ENCODE peak calls at places on chromosomes 2 and 18, in four cellular contexts. One of them, this sample, is unnamed.

GRCh38 chr2:196601430-196602306 is 37.8 kb upstream of the CCDC150 start:
- DNase-seq in H1: no peak
- DNase-seq in SK-N-SH: peak
- DNase-seq in HL-60: no peak
- DNase-seq in this sample: no peak

GRCh38 chr2:169955940-169956339 is 128.7 kb downstream of the UBR3 start:
- DNase-seq in SK-N-SH: no peak
- DNase-seq in HL-60: no peak
- DNase-seq in H1: no peak
- DNase-seq in this sample: no peak

GRCh38 chr2:221235941-221236340 is 336.2 kb downstream of the EPHA4 start:
- DNase-seq in SK-N-SH: no peak
- DNase-seq in HL-60: no peak
- DNase-seq in H1: no peak
- DNase-seq in this sample: no peak

GRCh38 chr2:9981646-9982045 is 30.2 kb downstream of the GRHL1 start:
- DNase-seq in HL-60: no peak
- DNase-seq in SK-N-SH: no peak
- DNase-seq in H1: no peak
- DNase-seq in this sample: no peak

GRCh38 chr2:134979203-134979602 is 60.6 kb downstream of the CCNT2 start:
- DNase-seq in H1: no peak
- DNase-seq in SK-N-SH: no peak
- DNase-seq in HL-60: no peak
- DNase-seq in this sample: no peak

GRCh38 chr2:187499941-187500532 is 52.0 kb upstream of the CALCRL start:
- DNase-seq in HL-60: peak
- DNase-seq in SK-N-SH: peak
- DNase-seq in H1: peak
- DNase-seq in this sample: peak

GRCh38 chr2:126749537-126749936 is 93.6 kb downstream of the GYPC start:
- DNase-seq in SK-N-SH: no peak
- DNase-seq in H1: peak
- DNase-seq in HL-60: no peak
- DNase-seq in this sample: no peak

GRCh38 chr2:8285081-8285480 is 396.8 kb upstream of the ID2 start:
- DNase-seq in HL-60: no peak
- DNase-seq in H1: no peak
- DNase-seq in SK-N-SH: no peak
- DNase-seq in this sample: peak

GRCh38 chr2:221350621-221351020 is 221.5 kb downstream of the EPHA4 start:
- DNase-seq in SK-N-SH: no peak
- DNase-seq in H1: no peak
- DNase-seq in HL-60: no peak
- DNase-seq in this sample: no peak

GRCh38 chr2:84424152-84424551 is 34.9 kb downstream of the SUCLG1 start:
- DNase-seq in HL-60: no peak
- DNase-seq in SK-N-SH: peak
- DNase-seq in H1: no peak
- DNase-seq in this sample: no peak

GRCh38 chr2:232901711-232902578 is 31.9 kb downstream of the SNORC start:
- DNase-seq in HL-60: peak
- DNase-seq in SK-N-SH: peak
- DNase-seq in H1: no peak
- DNase-seq in this sample: peak

GRCh38 chr2:239710953-239711861 is 310.4 kb upstream of the HDAC4 start:
- DNase-seq in SK-N-SH: no peak
- DNase-seq in H1: no peak
- DNase-seq in HL-60: no peak
- DNase-seq in this sample: no peak

GRCh38 chr2:29075894-29076700 is 1.8 kb upstream of the PCARE start:
- DNase-seq in SK-N-SH: peak
- DNase-seq in H1: peak
- DNase-seq in HL-60: no peak
- DNase-seq in this sample: no peak

GRCh38 chr2:33056170-33056569 is 109.4 kb downstream of the LTBP1 start:
- DNase-seq in HL-60: no peak
- DNase-seq in H1: no peak
- DNase-seq in SK-N-SH: no peak
- DNase-seq in this sample: no peak

GRCh38 chr2:102041351-102041750 is 49.6 kb downstream of the IL1R2 start:
- DNase-seq in H1: no peak
- DNase-seq in SK-N-SH: no peak
- DNase-seq in HL-60: peak
- DNase-seq in this sample: peak

GRCh38 chr18:55455938-55456337 is 132.1 kb downstream of the TCF4 start:
- DNase-seq in H1: no peak
- DNase-seq in HL-60: no peak
- DNase-seq in SK-N-SH: no peak
- DNase-seq in this sample: no peak

GRCh38 chr18:12307871-12308385 is at the start of gene TUBB6:
- DNase-seq in HL-60: no peak
- DNase-seq in SK-N-SH: peak
- DNase-seq in H1: peak
- DNase-seq in this sample: no peak

GRCh38 chr18:12305930-12306629 is 2.0 kb upstream of the TUBB6 start:
- DNase-seq in SK-N-SH: no peak
- DNase-seq in H1: peak
- DNase-seq in HL-60: no peak
- DNase-seq in this sample: no peak

GRCh38 chr18:12306752-12307151 is 1.3 kb upstream of the TUBB6 start:
- DNase-seq in H1: no peak
- DNase-seq in HL-60: no peak
- DNase-seq in SK-N-SH: no peak
- DNase-seq in this sample: no peak

GRCh38 chr18:12308386-12309100 is 502 bp downstream of the TUBB6 start:
- DNase-seq in SK-N-SH: peak
- DNase-seq in H1: peak
- DNase-seq in HL-60: peak
- DNase-seq in this sample: peak

DNA sequence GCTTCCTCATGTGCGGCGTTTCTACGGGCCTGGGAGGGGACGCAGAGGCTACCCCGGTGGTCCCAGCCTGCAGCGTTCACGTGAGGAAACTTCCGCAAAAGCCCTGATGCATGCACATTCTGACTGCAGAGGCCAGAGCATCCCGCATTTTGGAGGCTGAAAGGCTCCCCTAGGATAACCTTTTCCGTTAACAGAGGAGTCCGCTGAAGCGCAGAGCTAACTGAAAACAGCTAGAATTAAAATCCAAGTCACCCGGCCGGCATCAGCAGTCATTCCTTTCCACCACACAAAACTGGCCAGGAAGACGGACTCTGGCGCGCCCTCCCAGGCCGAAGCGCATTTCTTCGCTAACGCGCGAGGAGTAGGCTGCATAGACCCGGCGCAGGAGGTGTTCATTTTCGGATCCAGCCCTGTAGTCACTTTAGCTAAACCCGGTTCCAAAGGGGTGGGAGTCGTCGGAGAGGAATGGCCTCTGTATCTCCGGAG is 747 bp upstream of the TUBB6 start:
- DNase-seq in SK-N-SH: peak
- DNase-seq in H1: no peak
- DNase-seq in HL-60: peak
- DNase-seq in this sample: no peak
- TF ChIP-seq GABPA in SK-N-SH: no peak
- TF ChIP-seq GABPA in H1: no peak
- TF ChIP-seq GABPA in HL-60: no peak
- TF ChIP-seq GABPA in this sample: no peak

GRCh38 chr2:23534756-23535155 is 149.8 kb downstream of the KLHL29 start:
- DNase-seq in SK-N-SH: no peak
- DNase-seq in H1: no peak
- DNase-seq in HL-60: no peak
- DNase-seq in this sample: no peak

GRCh38 chr2:23531280-23531679 is 146.3 kb downstream of the KLHL29 start:
- DNase-seq in SK-N-SH: no peak
- DNase-seq in HL-60: no peak
- DNase-seq in H1: no peak
- DNase-seq in this sample: no peak

GRCh38 chr2:23532311-23533013 is 147.5 kb downstream of the KLHL29 start:
- DNase-seq in H1: no peak
- DNase-seq in SK-N-SH: no peak
- DNase-seq in HL-60: no peak
- DNase-seq in this sample: no peak

GRCh38 chr2:23531881-23532280 is 146.9 kb downstream of the KLHL29 start:
- DNase-seq in H1: no peak
- DNase-seq in SK-N-SH: no peak
- DNase-seq in HL-60: no peak
- DNase-seq in this sample: no peak

GRCh38 chr2:23533014-23533730 is 148.2 kb downstream of the KLHL29 start:
- DNase-seq in H1: peak
- DNase-seq in HL-60: no peak
- DNase-seq in SK-N-SH: no peak
- DNase-seq in this sample: no peak
- TF ChIP-seq GABPA in H1: no peak
- TF ChIP-seq GABPA in HL-60: no peak
- TF ChIP-seq GABPA in SK-N-SH: no peak
- TF ChIP-seq GABPA in this sample: no peak

DNA sequence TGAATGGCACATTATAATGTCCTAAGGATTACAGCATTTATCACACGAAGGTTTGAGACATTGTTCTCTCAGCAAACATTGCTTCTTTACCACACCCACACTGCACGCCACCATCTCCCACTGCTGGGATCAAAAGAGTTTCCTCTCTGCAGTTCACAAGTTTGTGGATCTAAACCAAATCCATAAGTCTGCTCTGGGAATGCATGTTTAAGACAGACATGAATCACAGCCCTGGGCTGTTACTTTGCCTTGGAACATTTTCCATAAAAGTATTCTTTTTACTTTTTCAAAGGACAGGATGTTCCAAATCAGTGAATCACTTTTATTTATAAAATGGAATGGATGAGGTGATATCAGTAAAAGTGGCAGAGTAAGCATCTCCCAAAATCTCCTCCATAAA is 36.1 kb downstream of the STPG4 start:
- DNase-seq in H1: no peak
- DNase-seq in HL-60: no peak
- DNase-seq in SK-N-SH: no peak
- DNase-seq in this sample: no peak
- TF ChIP-seq GABPA in H1: no peak
- TF ChIP-seq GABPA in HL-60: no peak
- TF ChIP-seq GABPA in SK-N-SH: no peak
- TF ChIP-seq GABPA in this sample: no peak

DNA sequence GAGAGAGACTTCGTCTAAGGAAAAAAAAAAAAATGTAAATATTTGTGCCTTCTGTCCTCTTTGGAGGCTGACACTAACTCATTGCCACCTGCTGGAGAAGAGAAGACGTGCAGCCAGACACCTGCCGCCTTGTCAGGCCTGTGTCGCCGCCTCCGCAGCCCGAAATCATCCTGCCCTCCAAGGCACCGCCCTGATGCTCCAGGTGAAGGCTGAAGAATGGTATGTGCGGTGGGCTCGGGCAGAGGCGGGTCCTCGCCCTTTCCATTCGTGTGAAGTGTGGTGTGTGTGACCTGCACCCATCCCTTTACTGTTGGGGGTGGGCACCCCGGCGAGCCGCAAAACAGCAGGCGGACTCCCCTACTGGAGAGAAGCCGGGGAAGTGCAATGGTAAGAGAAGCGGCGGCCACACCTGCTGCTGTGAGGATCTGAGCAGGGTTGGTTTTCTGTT is 60.4 kb downstream of the FAM161A start:
- DNase-seq in H1: peak
- DNase-seq in SK-N-SH: peak
- DNase-seq in HL-60: peak
- DNase-seq in this sample: peak
- TF ChIP-seq GABPA in H1: no peak
- TF ChIP-seq GABPA in SK-N-SH: no peak
- TF ChIP-seq GABPA in HL-60: no peak
- TF ChIP-seq GABPA in this sample: no peak

DNA sequence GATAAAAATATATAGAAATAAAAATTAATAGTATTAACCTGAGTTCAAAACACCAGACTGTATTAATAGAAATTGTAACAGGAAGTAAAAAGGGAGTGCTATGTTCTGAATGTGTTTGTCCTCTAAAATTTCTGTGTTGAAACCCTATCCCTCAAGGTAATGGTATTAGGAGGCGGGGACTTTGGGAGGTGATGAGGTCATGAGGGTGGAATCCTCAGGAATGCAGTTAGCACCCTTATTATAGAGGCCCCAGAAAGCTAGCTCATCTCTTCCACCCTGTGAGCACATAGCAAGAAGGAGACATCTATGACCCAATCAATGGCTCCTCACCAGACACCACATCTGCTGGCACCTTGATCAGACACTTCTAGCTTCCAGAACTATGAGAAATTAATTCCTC is 124.5 kb downstream of the CMPK2 start:
- DNase-seq in SK-N-SH: no peak
- DNase-seq in H1: no peak
- DNase-seq in HL-60: no peak
- DNase-seq in this sample: no peak
- TF ChIP-seq GABPA in SK-N-SH: no peak
- TF ChIP-seq GABPA in H1: no peak
- TF ChIP-seq GABPA in HL-60: no peak
- TF ChIP-seq GABPA in this sample: no peak

GRCh38 chr18:45657357-45658335 is 42.4 kb downstream of the SLC14A2 start:
- DNase-seq in HL-60: peak
- DNase-seq in H1: no peak
- DNase-seq in SK-N-SH: no peak
- DNase-seq in this sample: no peak
- TF ChIP-seq GABPA in HL-60: no peak
- TF ChIP-seq GABPA in H1: no peak
- TF ChIP-seq GABPA in SK-N-SH: no peak
- TF ChIP-seq GABPA in this sample: no peak

DNA sequence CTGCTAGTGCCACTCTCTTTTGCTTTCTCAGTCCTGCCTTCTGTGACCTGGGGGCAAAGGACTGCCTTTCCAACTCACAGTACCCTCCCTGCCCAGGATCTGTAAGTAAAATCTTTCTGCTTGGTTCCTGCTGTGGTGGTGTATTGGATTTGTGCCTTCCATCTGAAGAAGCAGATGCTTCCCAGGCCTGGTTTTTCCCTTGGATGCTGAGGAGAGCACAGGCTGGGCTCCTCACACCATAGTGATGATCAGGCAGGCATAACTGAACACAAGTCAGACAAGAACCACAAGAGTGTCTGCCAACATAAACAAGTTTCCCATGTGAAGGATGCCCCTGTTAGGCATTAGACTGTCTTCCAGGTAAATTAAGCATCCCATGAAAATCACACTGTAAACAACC is 121.3 kb upstream of the NRXN1 start:
- DNase-seq in SK-N-SH: no peak
- DNase-seq in HL-60: no peak
- DNase-seq in H1: no peak
- DNase-seq in this sample: no peak
- TF ChIP-seq GABPA in SK-N-SH: no peak
- TF ChIP-seq GABPA in HL-60: no peak
- TF ChIP-seq GABPA in H1: no peak
- TF ChIP-seq GABPA in this sample: no peak

This sample was measured in HepG2.